ENCODE peak calls at places on chromosomes 11 and 22, in nine cellular contexts. One of them, this sample, is unnamed.

GRCh38 chr22:36344106-36344827 is 43.5 kb downstream of the MYH9 start:
- DNase-seq in fibroblast of mammary gland: no peak
- DNase-seq in choroid plexus epithelial cell: no peak
- DNase-seq in nephron progenitor cell: no peak
- DNase-seq in IMR-90: no peak
- DNase-seq in pancreas: no peak
- DNase-seq in astrocyte of the spinal cord: no peak
- DNase-seq in cardiac muscle cell: no peak
- DNase-seq in heart left ventricle: no peak
- DNase-seq in this sample: no peak

GRCh38 chr11:35491231-35491871 is 34.1 kb downstream of the PAMR1 start:
- DNase-seq in choroid plexus epithelial cell: peak; percentile 93
- DNase-seq in nephron progenitor cell: no peak
- DNase-seq in pancreas: no peak
- DNase-seq in astrocyte of the spinal cord: peak; percentile 92
- DNase-seq in fibroblast of mammary gland: peak; percentile 83
- DNase-seq in IMR-90: peak; percentile 96
- DNase-seq in cardiac muscle cell: no peak
- DNase-seq in heart left ventricle: no peak
- DNase-seq in this sample: no peak

GRCh38 chr11:62171261-62171723 is 18.7 kb upstream of the SCGB1D1 start:
- DNase-seq in astrocyte of the spinal cord: peak; percentile 72
- DNase-seq in choroid plexus epithelial cell: peak; percentile 88
- DNase-seq in cardiac muscle cell: peak; percentile 93
- DNase-seq in nephron progenitor cell: peak; percentile 84
- DNase-seq in IMR-90: peak; percentile 66
- DNase-seq in fibroblast of mammary gland: peak; percentile 82
- DNase-seq in pancreas: no peak
- DNase-seq in heart left ventricle: peak; percentile 78
- DNase-seq in this sample: no peak

GRCh38 chr11:128210148-128210940 is 377.0 kb downstream of the ETS1 start:
- DNase-seq in pancreas: no peak
- DNase-seq in fibroblast of mammary gland: peak; percentile 98
- DNase-seq in nephron progenitor cell: peak; percentile 34
- DNase-seq in cardiac muscle cell: no peak
- DNase-seq in choroid plexus epithelial cell: peak; percentile 96
- DNase-seq in astrocyte of the spinal cord: peak; percentile 95
- DNase-seq in heart left ventricle: peak; percentile 36
- DNase-seq in IMR-90: peak; percentile 94
- DNase-seq in this sample: peak; percentile 43

GRCh38 chr11:19722702-19723101 is 10.1 kb downstream of the NAV2 start:
- DNase-seq in fibroblast of mammary gland: no peak
- DNase-seq in IMR-90: peak; percentile 36
- DNase-seq in pancreas: no peak
- DNase-seq in heart left ventricle: no peak
- DNase-seq in nephron progenitor cell: no peak
- DNase-seq in choroid plexus epithelial cell: no peak
- DNase-seq in cardiac muscle cell: no peak
- DNase-seq in astrocyte of the spinal cord: no peak
- DNase-seq in this sample: no peak

GRCh38 chr11:128610765-128611617 is 23.6 kb upstream of the ETS1 start:
- DNase-seq in heart left ventricle: no peak
- DNase-seq in astrocyte of the spinal cord: no peak
- DNase-seq in IMR-90: no peak
- DNase-seq in fibroblast of mammary gland: no peak
- DNase-seq in cardiac muscle cell: no peak
- DNase-seq in choroid plexus epithelial cell: no peak
- DNase-seq in nephron progenitor cell: no peak
- DNase-seq in pancreas: no peak
- DNase-seq in this sample: peak; percentile 85

GRCh38 chr11:95337972-95338429 is 107.0 kb upstream of the SESN3 start:
- DNase-seq in astrocyte of the spinal cord: no peak
- DNase-seq in nephron progenitor cell: no peak
- DNase-seq in cardiac muscle cell: no peak
- DNase-seq in fibroblast of mammary gland: no peak
- DNase-seq in IMR-90: no peak
- DNase-seq in pancreas: no peak
- DNase-seq in choroid plexus epithelial cell: no peak
- DNase-seq in heart left ventricle: no peak
- DNase-seq in this sample: no peak

GRCh38 chr11:1573847-1574255 is 1.8 kb upstream of the DUSP8 start:
- DNase-seq in heart left ventricle: no peak
- DNase-seq in astrocyte of the spinal cord: no peak
- DNase-seq in pancreas: peak; percentile 95
- DNase-seq in choroid plexus epithelial cell: no peak
- DNase-seq in nephron progenitor cell: no peak
- DNase-seq in fibroblast of mammary gland: no peak
- DNase-seq in cardiac muscle cell: no peak
- DNase-seq in IMR-90: no peak
- DNase-seq in this sample: peak; percentile 82

GRCh38 chr11:69274531-69275016 is 19.4 kb upstream of the MYEOV start:
- DNase-seq in IMR-90: no peak
- DNase-seq in fibroblast of mammary gland: no peak
- DNase-seq in heart left ventricle: no peak
- DNase-seq in cardiac muscle cell: no peak
- DNase-seq in pancreas: peak; percentile 92
- DNase-seq in astrocyte of the spinal cord: no peak
- DNase-seq in nephron progenitor cell: no peak
- DNase-seq in choroid plexus epithelial cell: no peak
- DNase-seq in this sample: peak; percentile 89

GRCh38 chr22:19701420-19702145 is 12.7 kb upstream of the SEPTIN5 start:
- DNase-seq in nephron progenitor cell: no peak
- DNase-seq in pancreas: no peak
- DNase-seq in heart left ventricle: no peak
- DNase-seq in astrocyte of the spinal cord: no peak
- DNase-seq in choroid plexus epithelial cell: no peak
- DNase-seq in IMR-90: no peak
- DNase-seq in fibroblast of mammary gland: no peak
- DNase-seq in cardiac muscle cell: no peak
- DNase-seq in this sample: no peak

GRCh38 chr22:49093192-49093880 is 734.3 kb downstream of the BRD1 start:
- DNase-seq in heart left ventricle: no peak
- DNase-seq in choroid plexus epithelial cell: no peak
- DNase-seq in pancreas: no peak
- DNase-seq in astrocyte of the spinal cord: no peak
- DNase-seq in nephron progenitor cell: no peak
- DNase-seq in fibroblast of mammary gland: no peak
- DNase-seq in IMR-90: no peak
- DNase-seq in cardiac muscle cell: no peak
- DNase-seq in this sample: no peak

GRCh38 chr11:12301379-12301778 is 76.0 kb upstream of the PARVA start:
- DNase-seq in astrocyte of the spinal cord: no peak
- DNase-seq in choroid plexus epithelial cell: no peak
- DNase-seq in IMR-90: no peak
- DNase-seq in pancreas: no peak
- DNase-seq in fibroblast of mammary gland: no peak
- DNase-seq in cardiac muscle cell: no peak
- DNase-seq in heart left ventricle: no peak
- DNase-seq in nephron progenitor cell: no peak
- DNase-seq in this sample: no peak
- TF ChIP-seq CTCF in astrocyte of the spinal cord: no peak
- TF ChIP-seq CTCF in choroid plexus epithelial cell: no peak
- TF ChIP-seq CTCF in IMR-90: no peak
- TF ChIP-seq CTCF in pancreas: no peak
- TF ChIP-seq CTCF in fibroblast of mammary gland: no peak
- TF ChIP-seq CTCF in cardiac muscle cell: no peak
- TF ChIP-seq CTCF in heart left ventricle: no peak
- TF ChIP-seq CTCF in nephron progenitor cell: no peak
- TF ChIP-seq CTCF in this sample: no peak

GRCh38 chr11:113385749-113386148 is 1.8 kb upstream of the ANKK1 start:
- DNase-seq in astrocyte of the spinal cord: no peak
- DNase-seq in IMR-90: no peak
- DNase-seq in fibroblast of mammary gland: no peak
- DNase-seq in choroid plexus epithelial cell: no peak
- DNase-seq in cardiac muscle cell: no peak
- DNase-seq in pancreas: no peak
- DNase-seq in heart left ventricle: no peak
- DNase-seq in nephron progenitor cell: no peak
- DNase-seq in this sample: no peak

GRCh38 chr11:113386866-113387265 is 713 bp upstream of the ANKK1 start:
- DNase-seq in cardiac muscle cell: no peak
- DNase-seq in choroid plexus epithelial cell: no peak
- DNase-seq in IMR-90: no peak
- DNase-seq in fibroblast of mammary gland: no peak
- DNase-seq in nephron progenitor cell: no peak
- DNase-seq in pancreas: no peak
- DNase-seq in heart left ventricle: no peak
- DNase-seq in astrocyte of the spinal cord: no peak
- DNase-seq in this sample: no peak

GRCh38 chr11:113389288-113389687 is 1.7 kb downstream of the ANKK1 start:
- DNase-seq in heart left ventricle: no peak
- DNase-seq in choroid plexus epithelial cell: no peak
- DNase-seq in astrocyte of the spinal cord: no peak
- DNase-seq in fibroblast of mammary gland: no peak
- DNase-seq in pancreas: no peak
- DNase-seq in nephron progenitor cell: no peak
- DNase-seq in IMR-90: no peak
- DNase-seq in cardiac muscle cell: no peak
- DNase-seq in this sample: no peak

GRCh38 chr11:113384551-113384950 is 3.0 kb upstream of the ANKK1 start:
- DNase-seq in cardiac muscle cell: peak; percentile 17
- DNase-seq in choroid plexus epithelial cell: peak; percentile 89
- DNase-seq in IMR-90: peak; percentile 96
- DNase-seq in astrocyte of the spinal cord: peak; percentile 90
- DNase-seq in pancreas: no peak
- DNase-seq in nephron progenitor cell: no peak
- DNase-seq in heart left ventricle: no peak
- DNase-seq in fibroblast of mammary gland: peak; percentile 91
- DNase-seq in this sample: no peak

DNA sequence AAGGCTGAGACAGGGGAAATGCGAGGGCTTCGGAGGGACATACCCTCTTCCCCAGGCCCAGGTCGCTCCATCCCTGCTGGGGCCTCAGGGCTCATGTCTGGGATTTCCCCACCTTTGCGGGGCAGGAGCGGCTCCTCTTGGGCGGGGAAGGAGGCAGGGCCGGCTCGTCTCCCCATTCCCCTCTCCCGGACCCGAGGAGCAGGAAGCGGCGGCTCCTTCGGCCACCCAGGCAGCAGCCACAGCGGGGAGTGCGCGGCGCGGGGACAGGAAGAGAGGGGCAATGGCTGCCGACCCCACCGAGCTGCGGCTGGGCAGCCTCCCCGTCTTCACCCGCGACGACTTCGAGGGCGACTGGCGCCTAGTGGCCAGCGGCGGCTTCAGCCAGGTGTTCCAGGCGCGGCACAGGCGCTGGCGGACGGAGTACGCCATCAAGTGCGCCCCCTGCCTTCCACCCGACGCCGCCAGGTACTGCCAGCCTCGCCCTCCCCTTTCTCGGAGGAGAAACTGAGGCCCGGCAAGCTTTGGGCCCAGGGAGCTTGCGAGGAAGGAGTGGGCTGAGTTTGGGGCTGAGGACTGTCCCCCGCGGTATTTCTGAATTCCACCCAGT is at the start of gene ANKK1:
- DNase-seq in choroid plexus epithelial cell: no peak
- DNase-seq in nephron progenitor cell: peak; percentile 70
- DNase-seq in pancreas: no peak
- DNase-seq in astrocyte of the spinal cord: no peak
- DNase-seq in fibroblast of mammary gland: no peak
- DNase-seq in heart left ventricle: no peak
- DNase-seq in cardiac muscle cell: peak; percentile 35
- DNase-seq in IMR-90: no peak
- DNase-seq in this sample: peak; percentile 48
- TF ChIP-seq CTCF in choroid plexus epithelial cell: peak; percentile 26
- TF ChIP-seq CTCF in nephron progenitor cell: peak; percentile 42
- TF ChIP-seq CTCF in pancreas: peak; percentile 33
- TF ChIP-seq CTCF in astrocyte of the spinal cord: peak; percentile 32
- TF ChIP-seq CTCF in fibroblast of mammary gland: no peak
- TF ChIP-seq CTCF in heart left ventricle: no peak
- TF ChIP-seq CTCF in cardiac muscle cell: peak; percentile 40
- TF ChIP-seq CTCF in IMR-90: no peak
- TF ChIP-seq CTCF in this sample: peak; percentile 12

GRCh38 chr22:44473166-44473565 is 24.9 kb downstream of the RTL6 start:
- DNase-seq in pancreas: no peak
- DNase-seq in fibroblast of mammary gland: no peak
- DNase-seq in choroid plexus epithelial cell: no peak
- DNase-seq in nephron progenitor cell: no peak
- DNase-seq in heart left ventricle: no peak
- DNase-seq in astrocyte of the spinal cord: no peak
- DNase-seq in IMR-90: no peak
- DNase-seq in cardiac muscle cell: no peak
- DNase-seq in this sample: no peak
- TF ChIP-seq CTCF in pancreas: no peak
- TF ChIP-seq CTCF in fibroblast of mammary gland: no peak
- TF ChIP-seq CTCF in choroid plexus epithelial cell: no peak
- TF ChIP-seq CTCF in nephron progenitor cell: no peak
- TF ChIP-seq CTCF in heart left ventricle: no peak
- TF ChIP-seq CTCF in astrocyte of the spinal cord: no peak
- TF ChIP-seq CTCF in IMR-90: no peak
- TF ChIP-seq CTCF in cardiac muscle cell: no peak
- TF ChIP-seq CTCF in this sample: no peak

DNA sequence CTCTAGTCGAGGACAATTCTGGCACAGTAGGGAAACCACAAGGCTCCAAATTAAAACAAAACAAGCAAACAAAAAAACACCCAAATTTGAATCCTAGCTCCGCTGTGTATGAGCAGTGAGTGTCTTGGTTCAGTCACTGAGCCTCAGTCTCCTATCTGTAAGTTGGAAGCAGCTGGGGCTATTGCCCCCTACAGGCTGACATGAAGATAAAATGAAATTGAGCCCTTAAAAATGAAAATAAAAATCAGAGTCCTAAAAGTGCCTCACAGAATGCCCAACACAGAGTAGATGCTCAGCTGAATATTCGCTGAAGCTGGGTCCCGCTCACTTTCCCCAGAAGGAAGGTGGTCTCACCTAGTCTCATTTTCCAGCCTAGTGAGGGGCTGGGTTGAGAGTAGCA is 65.2 kb downstream of the PDE2A start:
- DNase-seq in IMR-90: peak; percentile 30
- DNase-seq in pancreas: no peak
- DNase-seq in nephron progenitor cell: no peak
- DNase-seq in fibroblast of mammary gland: peak; percentile 38
- DNase-seq in choroid plexus epithelial cell: peak; percentile 71
- DNase-seq in cardiac muscle cell: no peak
- DNase-seq in astrocyte of the spinal cord: no peak
- DNase-seq in heart left ventricle: no peak
- DNase-seq in this sample: no peak
- TF ChIP-seq CTCF in IMR-90: peak; percentile 57
- TF ChIP-seq CTCF in pancreas: peak; percentile 20
- TF ChIP-seq CTCF in nephron progenitor cell: peak; percentile 41
- TF ChIP-seq CTCF in fibroblast of mammary gland: peak; percentile 61
- TF ChIP-seq CTCF in choroid plexus epithelial cell: peak; percentile 79
- TF ChIP-seq CTCF in cardiac muscle cell: peak; percentile 73
- TF ChIP-seq CTCF in astrocyte of the spinal cord: peak; percentile 65
- TF ChIP-seq CTCF in heart left ventricle: peak; percentile 37
- TF ChIP-seq CTCF in this sample: no peak

GRCh38 chr22:45604239-45604711 is 67.4 kb upstream of the ATXN10 start:
- DNase-seq in IMR-90: peak; percentile 48
- DNase-seq in choroid plexus epithelial cell: peak; percentile 69
- DNase-seq in cardiac muscle cell: no peak
- DNase-seq in astrocyte of the spinal cord: peak; percentile 73
- DNase-seq in nephron progenitor cell: no peak
- DNase-seq in heart left ventricle: peak; percentile 14
- DNase-seq in pancreas: no peak
- DNase-seq in fibroblast of mammary gland: peak; percentile 61
- DNase-seq in this sample: no peak
- TF ChIP-seq CTCF in IMR-90: no peak
- TF ChIP-seq CTCF in choroid plexus epithelial cell: no peak
- TF ChIP-seq CTCF in cardiac muscle cell: no peak
- TF ChIP-seq CTCF in astrocyte of the spinal cord: no peak
- TF ChIP-seq CTCF in nephron progenitor cell: no peak
- TF ChIP-seq CTCF in heart left ventricle: no peak
- TF ChIP-seq CTCF in pancreas: no peak
- TF ChIP-seq CTCF in fibroblast of mammary gland: no peak
- TF ChIP-seq CTCF in this sample: no peak